ENCODE peak calls at places on chromosomes 16 and 17, in five cellular contexts. L, A, Z, F and V are unnamed samples.

GRCh38 chr16:81265658-81266451 is 27.4 kb downstream of the BCO1 start:
- DNase-seq in L (no peak), A (peak; percentile 73), Z (peak; percentile 93), F (no peak), V (peak; percentile 72)

GRCh38 chr16:1812732-1813163 is 13.9 kb downstream of the HAGH start:
- DNase-seq in L (peak; percentile 74), A (peak; percentile 84), Z (peak; percentile 89), F (peak; percentile 66), V (peak; percentile 74)

GRCh38 chr17:44827863-44828262 is 2.2 kb downstream of the GJC1 start:
- DNase-seq in L (no peak), A (no peak), Z (no peak), F (no peak), V (no peak)

GRCh38 chr17:6995500-6996255 is at the start of gene ALOX12:
- DNase-seq in L (no peak), A (peak; percentile 49), Z (peak; percentile 49), F (no peak), V (no peak)

GRCh38 chr16:287981-288920 is 5.3 kb downstream of the PDIA2 start:
- DNase-seq in L (no peak), A (no peak), Z (no peak), F (no peak), V (no peak)

GRCh38 chr16:17755158-17755557 is 284.4 kb upstream of the XYLT1 start:
- DNase-seq in L (no peak), A (no peak), Z (no peak), F (no peak), V (no peak)

GRCh38 chr17:39110435-39111136 is 40.9 kb downstream of the PLXDC1 start:
- DNase-seq in L (no peak), A (no peak), Z (peak; percentile 80), F (no peak), V (no peak)

GRCh38 chr16:66093217-66093616 is 273.3 kb upstream of the CDH5 start:
- DNase-seq in L (no peak), A (no peak), Z (no peak), F (no peak), V (no peak)

GRCh38 chr16:54116126-54116525 is 170.5 kb downstream of the IRX3 start:
- DNase-seq in L (no peak), A (no peak), Z (no peak), F (no peak), V (no peak)

GRCh38 chr16:88483392-88483641 is 30.2 kb downstream of the ZFPM1 start:
- DNase-seq in L (no peak), A (no peak), Z (no peak), F (no peak), V (no peak)

GRCh38 chr16:87086575-87086974 is 230.6 kb downstream of the C16orf95 start:
- DNase-seq in L (no peak), A (no peak), Z (no peak), F (no peak), V (no peak)

GRCh38 chr17:83053779-83054451 is 25.5 kb upstream of the METRNL start:
- DNase-seq in L (no peak), A (peak; percentile 85), Z (peak; percentile 52), F (no peak), V (peak; percentile 49)

GRCh38 chr17:81575836-81576235 is 23.7 kb upstream of the FAAP100 start:
- DNase-seq in L (no peak), A (no peak), Z (no peak), F (no peak), V (no peak)
- H3K4me3 ChIP-seq in L (no peak overlapping the region), A (no peak overlapping the region), Z (no peak overlapping the region), F (no peak overlapping the region), V (no peak overlapping the region)

GRCh38 chr17:75665981-75666380 is 973 bp downstream of the RECQL5 start:
- DNase-seq in L (no peak), A (no peak), Z (no peak), F (no peak), V (no peak)
- H3K4me3 ChIP-seq in L (peak overlapping the region; percentile 100), A (peak overlapping the region; percentile 99), Z (no peak overlapping the region), F (peak overlapping the region; percentile 90), V (peak overlapping the region; percentile 84)

DNA sequence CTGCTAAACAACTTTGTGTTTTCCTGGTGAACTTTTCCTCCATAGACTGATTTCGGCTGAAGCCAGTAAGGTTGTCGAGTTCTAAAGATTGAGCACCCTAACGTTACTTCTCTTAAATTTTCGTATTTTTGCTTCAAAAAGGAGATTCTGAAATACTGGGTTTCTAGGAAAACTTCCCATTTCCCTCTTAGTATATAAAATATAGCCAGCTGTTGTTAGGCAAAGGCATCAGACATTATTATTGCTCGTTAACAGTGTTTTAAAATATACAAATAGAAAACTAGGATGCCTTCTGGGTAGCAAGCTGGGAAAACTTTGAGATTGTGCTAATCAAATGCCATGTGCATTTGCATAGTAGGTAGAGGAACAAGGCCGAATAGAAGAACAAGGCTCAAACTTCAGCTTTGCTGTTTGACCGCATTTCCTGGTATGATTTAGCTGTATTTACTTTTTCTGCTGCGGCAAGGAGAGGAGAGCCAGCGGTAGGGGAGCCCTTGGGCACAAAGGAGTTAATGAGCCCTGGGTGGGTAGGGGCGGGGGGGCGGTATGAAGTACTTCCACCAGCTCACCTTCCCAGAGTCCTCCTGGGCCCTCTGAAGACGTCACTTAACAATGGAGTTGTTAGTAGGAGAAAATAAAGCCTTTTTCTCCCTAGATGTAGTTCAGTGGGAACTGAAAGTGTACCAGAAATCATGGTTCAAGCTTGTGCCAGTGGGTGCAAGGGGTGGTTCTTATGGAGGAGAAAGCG is 151.9 kb downstream of the MSI2 start:
- DNase-seq in L (no peak), A (no peak), Z (no peak), F (peak; percentile 64), V (no peak)
- H3K4me3 ChIP-seq in L (no peak overlapping the region), A (no peak overlapping the region), Z (no peak overlapping the region), F (no peak overlapping the region), V (no peak overlapping the region)

DNA sequence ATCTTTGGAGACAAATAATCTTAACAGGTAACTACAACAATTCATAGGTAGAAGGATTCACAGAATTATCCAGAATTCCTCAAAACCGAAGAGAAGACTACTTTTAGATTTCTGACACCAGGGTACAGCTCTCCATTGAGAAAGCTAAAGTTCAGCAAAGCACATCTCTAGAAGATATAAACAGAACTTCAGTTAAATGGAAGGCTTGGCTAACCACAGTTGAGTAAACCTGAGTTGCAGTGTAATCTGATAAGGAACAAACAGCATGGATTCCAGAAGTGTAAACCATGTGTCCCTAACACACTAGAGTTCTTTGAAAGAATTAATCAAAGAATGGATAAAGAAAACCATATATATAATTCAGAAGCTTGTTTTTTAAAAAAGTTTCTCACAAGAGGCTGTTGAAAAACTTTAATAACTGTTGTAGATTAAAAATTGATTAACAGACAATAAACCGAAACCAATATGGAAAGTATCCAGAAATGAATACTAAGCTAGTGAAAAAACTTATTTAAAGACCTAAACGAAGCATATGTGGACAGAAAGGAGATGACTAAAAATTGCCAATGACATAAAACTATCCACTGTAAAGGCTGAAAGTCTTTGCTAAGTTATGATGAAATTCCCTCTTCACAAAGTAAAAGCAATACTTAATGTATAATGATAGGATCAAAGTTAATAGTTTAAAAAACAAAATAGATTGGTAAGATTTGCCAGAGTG is 4.3 kb downstream of the RNF43 start:
- DNase-seq in L (no peak), A (no peak), Z (no peak), F (no peak), V (no peak)
- H3K4me3 ChIP-seq in L (no peak overlapping the region), A (peak overlapping the region; percentile 23), Z (no peak overlapping the region), F (no peak overlapping the region), V (no peak overlapping the region)

DNA sequence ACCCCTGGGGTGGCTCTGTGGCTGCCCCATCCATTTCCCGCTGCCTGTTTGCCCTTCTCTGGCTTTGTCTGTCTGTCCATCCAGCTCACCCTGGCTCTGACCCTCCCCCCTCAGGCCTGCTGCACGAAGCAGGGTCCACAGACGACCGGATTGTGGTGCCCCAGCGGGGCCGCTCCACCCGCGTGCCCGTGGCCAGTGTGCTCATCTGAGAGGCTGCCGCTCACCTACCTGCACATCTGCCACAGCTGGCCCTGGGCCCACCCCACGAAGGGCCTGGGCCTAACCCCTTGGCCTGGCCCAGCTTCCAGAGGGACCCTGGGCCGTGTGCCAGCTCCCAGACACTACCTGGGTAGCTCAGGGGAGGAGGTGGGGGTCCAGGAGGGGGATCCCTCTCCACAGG is 761 bp upstream of the LAT start:
- DNase-seq in L (no peak), A (no peak), Z (no peak), F (no peak), V (no peak)
- H3K4me3 ChIP-seq in L (no peak overlapping the region), A (peak overlapping the region; percentile 35), Z (no peak overlapping the region), F (no peak overlapping the region), V (no peak overlapping the region)

GRCh38 chr17:58412064-58412703 is 5.2 kb downstream of the RNF43 start:
- DNase-seq in L (no peak), A (no peak), Z (no peak), F (no peak), V (no peak)
- H3K4me3 ChIP-seq in L (no peak overlapping the region), A (no peak overlapping the region), Z (no peak overlapping the region), F (no peak overlapping the region), V (no peak overlapping the region)

GRCh38 chr17:76139801-76140660 is 1.0 kb downstream of the FOXJ1 start:
- DNase-seq in L (no peak), A (peak; percentile 70), Z (no peak), F (no peak), V (peak; percentile 74)

GRCh38 chr17:76138234-76138895 is 2.7 kb downstream of the FOXJ1 start:
- DNase-seq in L (no peak), A (no peak), Z (no peak), F (no peak), V (no peak)

GRCh38 chr17:76138896-76139248 is 2.2 kb downstream of the FOXJ1 start:
- DNase-seq in L (no peak), A (no peak), Z (no peak), F (no peak), V (no peak)

GRCh38 chr17:76140661-76141211 is 309 bp downstream of the FOXJ1 start:
- DNase-seq in L (no peak), A (no peak), Z (no peak), F (no peak), V (no peak)

GRCh38 chr17:76139261-76139752 is 1.7 kb downstream of the FOXJ1 start:
- DNase-seq in L (no peak), A (no peak), Z (no peak), F (no peak), V (no peak)
- H3K4me3 ChIP-seq in L (no peak overlapping the region), A (peak overlapping the region; percentile 23), Z (no peak overlapping the region), F (no peak overlapping the region), V (peak overlapping the region; percentile 50)

GRCh38 chr17:61461967-61462733 is 9.9 kb downstream of the TBX4 start:
- DNase-seq in L (no peak), A (no peak), Z (no peak), F (peak; percentile 27), V (no peak)
- H3K4me3 ChIP-seq in L (peak overlapping the region; percentile 25), A (no peak overlapping the region), Z (peak overlapping the region; percentile 19), F (peak overlapping the region; percentile 4), V (no peak overlapping the region)

GRCh38 chr17:49225554-49226236 is 4.9 kb downstream of the PHOSPHO1 start:
- DNase-seq in L (no peak), A (no peak), Z (no peak), F (no peak), V (no peak)

GRCh38 chr17:49223168-49223516 is 7.4 kb downstream of the PHOSPHO1 start:
- DNase-seq in L (no peak), A (no peak), Z (no peak), F (no peak), V (no peak)

GRCh38 chr17:49223517-49224197 is 6.9 kb downstream of the PHOSPHO1 start:
- DNase-seq in L (no peak), A (peak; percentile 55), Z (peak; percentile 57), F (peak; percentile 82), V (peak; percentile 75)

GRCh38 chr17:49224997-49225337 is 5.6 kb downstream of the PHOSPHO1 start:
- DNase-seq in L (no peak), A (no peak), Z (no peak), F (no peak), V (no peak)

GRCh38 chr17:49224198-49224996 is 6.2 kb downstream of the PHOSPHO1 start:
- DNase-seq in L (no peak), A (peak; percentile 35), Z (peak; percentile 46), F (no peak), V (peak; percentile 29)
- H3K4me3 ChIP-seq in L (no peak overlapping the region), A (peak overlapping the region; percentile 30), Z (peak overlapping the region; percentile 25), F (no peak overlapping the region), V (peak overlapping the region; percentile 26)

GRCh38 chr16:79327836-79328235 is 272.7 kb downstream of the MAF start:
- DNase-seq in L (no peak), A (no peak), Z (no peak), F (no peak), V (no peak)
- H3K4me3 ChIP-seq in L (no peak overlapping the region), A (no peak overlapping the region), Z (no peak overlapping the region), F (no peak overlapping the region), V (no peak overlapping the region)